ENCODE peak calls at places on chromosomes 2 and 18, in eight cellular contexts. B, L, N, Q, F, Z, D and H are unnamed samples.
A peak's percentile ranks its signal among the peaks of the same experiment; 100 is the strongest.

GRCh38 chr2:104841694-104842093 is 12.2 kb upstream of the POU3F3 start:
- DNase-seq in B (no peak), D (no peak), L (no peak), F (no peak), Z (no peak), Q (no peak), N (no peak), H (no peak)

GRCh38 chr2:12155308-12156061 is 409.1 kb downstream of the LPIN1 start:
- DNase-seq in L (no peak), Q (no peak), Z (no peak), F (no peak), D (no peak), B (no peak), N (no peak), H (no peak)

GRCh38 chr2:237501892-237502513 is 15.0 kb downstream of the MLPH start:
- DNase-seq in L (no peak), B (no peak), N (no peak), D (no peak), Q (no peak), F (no peak), Z (no peak), H (no peak)

GRCh38 chr2:46923011-46923669 is 7.5 kb upstream of the MCFD2 start:
- DNase-seq in F (no peak), L (no peak), B (no peak), D (no peak), Q (no peak), Z (no peak), N (no peak), H (no peak)

GRCh38 chr18:666177-666576 is 8.7 kb downstream of the TYMS start:
- DNase-seq in F (no peak), D (no peak), Z (no peak), N (no peak), Q (no peak), B (no peak), L (no peak), H (no peak)

GRCh38 chr2:112674229-112674628 is 28.5 kb downstream of the SLC20A1 start:
- DNase-seq in F (peak; percentile 71), Q (no peak), Z (peak; percentile 72), N (no peak), B (peak; percentile 54), L (no peak), D (peak; percentile 33), H (peak; percentile 93)

GRCh38 chr2:172135446-172135845 is 32.7 kb upstream of the DLX2 start:
- DNase-seq in D (no peak), N (no peak), Q (no peak), F (no peak), L (no peak), Z (no peak), B (no peak), H (no peak)

GRCh38 chr2:233447506-233448219 is 93.4 kb downstream of the DGKD start:
- DNase-seq in F (no peak), Q (no peak), D (no peak), N (no peak), Z (no peak), B (no peak), L (no peak), H (no peak)

GRCh38 chr2:19850056-19850455 is 51.7 kb downstream of the TTC32 start:
- DNase-seq in N (no peak), B (no peak), F (no peak), D (no peak), L (no peak), Q (no peak), Z (no peak), H (no peak)

GRCh38 chr2:1795261-1795828 is 51.0 kb upstream of the PXDN start:
- DNase-seq in B (no peak), Q (no peak), N (no peak), F (no peak), D (no peak), Z (no peak), L (no peak), H (no peak)

GRCh38 chr2:75140288-75140687 is 59.0 kb downstream of the TACR1 start:
- DNase-seq in Z (no peak), D (no peak), L (no peak), N (no peak), Q (no peak), B (no peak), F (no peak), H (no peak)

GRCh38 chr18:22169011-22169888 is at the start of gene GATA6:
- DNase-seq in Q (peak; percentile 73), N (peak; percentile 97), F (peak; percentile 95), D (no peak), B (peak; percentile 95), L (peak; percentile 70), Z (peak; percentile 92), H (peak; percentile 95)

GRCh38 chr2:45778720-45779171 is 127.3 kb downstream of the PRKCE start:
- DNase-seq in F (peak; percentile 76), Z (peak; percentile 41), B (peak; percentile 72), Q (no peak), N (peak; percentile 84), D (peak; percentile 68), L (peak; percentile 72), H (peak; percentile 57)

GRCh38 chr18:62085766-62086165 is 101.1 kb downstream of the PIGN start:
- DNase-seq in N (no peak), Q (no peak), B (no peak), F (no peak), L (no peak), D (no peak), Z (no peak), H (no peak)

GRCh38 chr2:122451040-122451439 is 695.6 kb downstream of the TSN start:
- DNase-seq in F (no peak), L (no peak), Z (no peak), B (no peak), D (no peak), Q (no peak), N (peak; percentile 16), H (no peak)

GRCh38 chr2:71672011-71672639 is 218.8 kb downstream of the DYSF start:
- DNase-seq in Z (no peak), N (no peak), F (no peak), Q (no peak), D (no peak), L (peak; percentile 31), B (no peak), H (no peak)

GRCh38 chr18:59724116-59724515 is 26.9 kb upstream of the CCBE1 start:
- DNase-seq in Q (no peak), L (no peak), D (no peak), N (no peak), Z (no peak), B (no peak), F (no peak), H (no peak)

GRCh38 chr2:199261221-199261620 is 196.5 kb downstream of the SATB2 start:
- DNase-seq in F (no peak), B (no peak), N (no peak), D (peak; percentile 44), L (no peak), Z (no peak), Q (no peak), H (no peak)

GRCh38 chr2:36919041-36919837 is 47.1 kb downstream of the STRN start:
- DNase-seq in F (no peak), Z (no peak), N (no peak), Q (no peak), L (no peak), D (no peak), B (no peak), H (no peak)

GRCh38 chr2:42960835-42961165 is 168.4 kb upstream of the HAAO start:
- DNase-seq in Q (no peak), B (no peak), L (no peak), F (peak; percentile 50), Z (no peak), D (no peak), N (no peak), H (no peak)
- H3K27ac ChIP-seq in Q (peak overlapping the region; percentile 4), B (peak overlapping the region; percentile 79), L (no peak overlapping the region), F (peak overlapping the region; percentile 93), Z (peak overlapping the region; percentile 88), D (peak overlapping the region; percentile 48), N (no peak overlapping the region), H (peak overlapping the region; percentile 85)

DNA sequence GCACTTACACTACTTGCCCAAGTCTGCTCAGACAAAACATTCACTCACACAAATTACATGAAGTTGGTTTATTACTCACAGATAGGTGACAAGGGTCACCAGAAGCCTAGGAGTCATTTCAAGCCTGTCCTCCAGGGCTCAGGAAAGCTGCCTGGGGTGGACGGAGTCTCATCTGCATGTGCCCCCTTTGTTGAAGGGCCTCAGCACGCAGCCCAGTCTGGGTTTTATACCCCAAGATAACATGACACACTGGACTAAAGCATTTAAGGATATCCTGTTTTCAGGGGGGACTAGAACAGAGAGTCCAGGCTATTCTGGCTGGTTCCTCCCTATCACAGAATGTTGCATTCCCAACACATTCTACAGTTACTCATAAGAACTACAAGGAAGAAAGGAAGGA is 164.7 kb downstream of the MREG start:
- DNase-seq in F (no peak), Q (no peak), N (no peak), L (no peak), Z (no peak), D (no peak), B (no peak), H (no peak)
- H3K4me3 ChIP-seq in F (no peak overlapping the region), Q (no peak overlapping the region), N (no peak overlapping the region), L (no peak overlapping the region), Z (no peak overlapping the region), D (no peak overlapping the region), B (no peak overlapping the region), H (no peak overlapping the region)

GRCh38 chr18:31983976-31984375 is 34.6 kb upstream of the RNF125 start:
- DNase-seq in D (no peak), B (no peak), Z (no peak), N (no peak), L (no peak), F (no peak), Q (no peak), H (no peak)

GRCh38 chr18:31979714-31980113 is 36.8 kb upstream of the TRAPPC8 start:
- DNase-seq in D (no peak), L (no peak), N (no peak), B (no peak), Q (no peak), Z (no peak), F (no peak), H (no peak)

GRCh38 chr18:31980863-31981262 is 37.8 kb upstream of the RNF125 start:
- DNase-seq in Q (no peak), D (no peak), B (no peak), N (no peak), L (no peak), F (no peak), Z (no peak), H (no peak)

GRCh38 chr18:31978616-31979015 is 35.7 kb upstream of the TRAPPC8 start:
- DNase-seq in N (no peak), Z (no peak), L (no peak), F (no peak), Q (no peak), B (no peak), D (no peak), H (no peak)

GRCh38 chr18:31983020-31983419 is 35.6 kb upstream of the RNF125 start:
- DNase-seq in D (no peak), F (peak; percentile 21), Z (peak; percentile 21), L (no peak), Q (no peak), N (no peak), B (peak; percentile 28), H (no peak)
- H3K27ac ChIP-seq in D (no peak overlapping the region), F (peak overlapping the region; percentile 43), Z (peak overlapping the region; percentile 75), L (no peak overlapping the region), Q (no peak overlapping the region), N (no peak overlapping the region), B (peak overlapping the region; percentile 54), H (peak overlapping the region; percentile 54)

DNA sequence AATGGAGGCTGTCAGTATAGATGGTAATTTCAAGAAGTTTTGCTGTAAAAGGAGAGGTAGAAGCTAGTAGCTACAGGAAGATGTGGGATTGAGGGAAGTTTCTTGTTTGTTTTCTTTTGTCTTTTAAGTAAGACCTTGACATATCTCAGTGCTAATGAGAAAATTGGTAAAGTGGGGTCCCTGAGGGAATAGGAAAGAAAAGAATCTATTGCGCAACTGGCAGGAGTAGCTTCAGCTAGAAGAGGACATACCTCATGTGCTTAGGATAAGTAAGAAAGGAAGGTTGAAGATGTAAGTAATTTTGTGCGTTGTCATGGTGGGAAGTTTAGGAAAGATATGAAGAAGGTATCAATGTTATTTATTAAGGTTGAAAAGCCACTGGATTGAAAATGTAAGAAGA is 8.4 kb upstream of the IKZF2 start:
- DNase-seq in B (no peak), N (no peak), F (no peak), L (no peak), D (no peak), Z (no peak), Q (no peak), H (no peak)
- H3K4me3 ChIP-seq in B (no peak overlapping the region), N (no peak overlapping the region), F (no peak overlapping the region), L (no peak overlapping the region), D (no peak overlapping the region), Z (no peak overlapping the region), Q (no peak overlapping the region), H (no peak overlapping the region)